ENCODE peak calls at places on chromosomes 13 and 19, in eight cellular contexts. T is cardiac muscle cell, Z is GM12878, U is brain microvascular endothelial cell, G is fibroblast of lung, N is lower lobe of right lung, D is pancreas, I is upper lobe of right lung. F is an unnamed sample.

GRCh38 chr19:45187421-45188100 is 9.0 kb downstream of the BLOC1S3 start:
- DNase-seq in T (peak; percentile 71), Z (no peak), U (no peak), G (no peak), N (no peak), D (no peak), I (no peak), F (peak; percentile 31)

GRCh38 chr13:33763021-33763420 is 54.9 kb upstream of the RFC3 start:
- DNase-seq in T (no peak), Z (no peak), U (no peak), G (peak; percentile 69), N (no peak), D (no peak), I (no peak), F (no peak)

GRCh38 chr13:80151016-80151415 is 189.9 kb downstream of the SPRY2 start:
- DNase-seq in T (no peak), Z (no peak), U (no peak), G (peak; percentile 49), N (no peak), D (no peak), I (no peak), F (no peak)

GRCh38 chr13:106753241-106753640 is 185.3 kb upstream of the ARGLU1 start:
- DNase-seq in T (peak; percentile 28), Z (no peak), U (no peak), G (no peak), N (peak; percentile 53), D (no peak), I (no peak), F (peak; percentile 53)

GRCh38 chr19:18428837-18429674 is 8.9 kb downstream of the ISYNA1 start:
- DNase-seq in T (peak; percentile 89), Z (no peak), U (peak; percentile 83), G (peak; percentile 79), N (peak; percentile 86), D (peak; percentile 71), I (peak; percentile 84), F (no peak)

GRCh38 chr19:3458595-3459284 is 21.6 kb downstream of the SMIM24 start:
- DNase-seq in T (peak; percentile 54), Z (no peak), U (no peak), G (peak; percentile 71), N (no peak), D (peak; percentile 51), I (peak; percentile 56), F (no peak)

GRCh38 chr13:97372929-97373328 is 61.0 kb upstream of the RAP2A start:
- DNase-seq in T (no peak), Z (no peak), U (no peak), G (no peak), N (no peak), D (no peak), I (no peak), F (no peak)

GRCh38 chr13:100517135-100517534 is 71.5 kb downstream of the GGACT start:
- DNase-seq in T (no peak), Z (no peak), U (no peak), G (no peak), N (no peak), D (peak; percentile 43), I (no peak), F (peak; percentile 89)

GRCh38 chr13:78658630-78659449 is at the start of gene OBI1:
- DNase-seq in T (peak; percentile 89), Z (peak; percentile 40), U (peak; percentile 92), G (peak; percentile 92), N (peak; percentile 95), D (peak; percentile 84), I (peak; percentile 95), F (peak; percentile 88)

GRCh38 chr19:46480409-46480808 is 9.0 kb upstream of the PNMA8A start:
- DNase-seq in T (peak; percentile 68), Z (no peak), U (peak; percentile 59), G (peak; percentile 80), N (no peak), D (no peak), I (no peak), F (no peak)

GRCh38 chr13:76647550-76647949 is 238.7 kb downstream of the KCTD12 start:
- DNase-seq in T (no peak), Z (no peak), U (no peak), G (peak; percentile 42), N (no peak), D (no peak), I (no peak), F (no peak)

GRCh38 chr19:17325881-17326594 is 8.6 kb downstream of the ANO8 start:
- DNase-seq in T (no peak), Z (no peak), U (no peak), G (peak; percentile 36), N (no peak), D (no peak), I (no peak), F (no peak)

GRCh38 chr13:40438999-40439797 is 227.2 kb downstream of the FOXO1 start:
- DNase-seq in T (no peak), Z (no peak), U (peak; percentile 28), G (peak; percentile 33), N (no peak), D (no peak), I (no peak), F (peak; percentile 54)

GRCh38 chr19:18021121-18021755 is 13.3 kb downstream of the ARRDC2 start:
- DNase-seq in T (no peak), Z (no peak), U (peak; percentile 91), G (peak; percentile 82), N (peak; percentile 88), D (peak; percentile 82), I (peak; percentile 90), F (peak; percentile 42)

GRCh38 chr13:33218020-33218419 is 67.5 kb downstream of the STARD13 start:
- DNase-seq in T (no peak), Z (no peak), U (peak; percentile 75), G (peak; percentile 91), N (no peak), D (no peak), I (no peak), F (peak; percentile 48)

GRCh38 chr19:7868671-7869452 is 5.3 kb downstream of the PRR36 start:
- DNase-seq in T (peak; percentile 92), Z (peak; percentile 13), U (no peak), G (peak; percentile 34), N (peak; percentile 83), D (peak; percentile 92), I (peak; percentile 90), F (peak; percentile 78)

GRCh38 chr19:15374796-15375440 is 4.7 kb downstream of the AKAP8 start:
- DNase-seq in T (no peak), Z (no peak), U (no peak), G (no peak), N (no peak), D (peak; percentile 46), I (no peak), F (no peak)

DNA sequence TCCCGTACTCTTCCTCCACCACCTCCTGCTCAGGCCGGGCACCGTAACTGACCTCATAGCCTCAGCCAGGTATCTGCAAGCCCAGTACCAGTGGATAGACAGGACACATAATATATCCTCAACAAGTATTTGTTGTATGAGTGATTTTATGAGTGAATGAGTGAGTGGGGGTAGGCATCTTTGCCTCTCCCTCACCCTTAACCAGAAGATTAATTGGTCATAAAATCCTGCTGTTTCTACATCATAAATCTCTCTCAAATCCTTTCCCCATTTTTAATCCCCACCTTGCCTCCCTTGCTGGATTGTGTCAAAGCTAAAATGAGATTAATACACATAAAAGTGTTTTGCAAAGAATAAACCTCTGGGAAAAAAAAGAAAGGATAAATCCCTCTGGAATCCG is 44.4 kb upstream of the HMGB1 start:
- DNase-seq in T (no peak), Z (no peak), U (no peak), G (no peak), N (no peak), D (no peak), I (no peak), F (no peak)
- H3K27ac ChIP-seq in T (no peak overlapping the region), Z (no peak overlapping the region), U (no peak overlapping the region), G (no peak overlapping the region), N (no peak overlapping the region), D (no peak overlapping the region), I (no peak overlapping the region), F (no peak overlapping the region)

GRCh38 chr19:9352505-9352904 is 10.3 kb upstream of the ZNF177 start:
- DNase-seq in T (no peak), Z (no peak), U (no peak), G (no peak), N (no peak), D (no peak), I (no peak), F (no peak)

GRCh38 chr19:9353011-9353410 is 9.8 kb upstream of the ZNF177 start:
- DNase-seq in T (no peak), Z (no peak), U (no peak), G (no peak), N (no peak), D (no peak), I (no peak), F (no peak)

GRCh38 chr19:9348253-9348652 is 14.6 kb upstream of the ZNF177 start:
- DNase-seq in T (no peak), Z (no peak), U (no peak), G (no peak), N (no peak), D (no peak), I (no peak), F (no peak)

GRCh38 chr19:9345005-9345404 is 17.8 kb upstream of the ZNF177 start:
- DNase-seq in T (no peak), Z (no peak), U (no peak), G (no peak), N (no peak), D (no peak), I (no peak), F (no peak)

DNA sequence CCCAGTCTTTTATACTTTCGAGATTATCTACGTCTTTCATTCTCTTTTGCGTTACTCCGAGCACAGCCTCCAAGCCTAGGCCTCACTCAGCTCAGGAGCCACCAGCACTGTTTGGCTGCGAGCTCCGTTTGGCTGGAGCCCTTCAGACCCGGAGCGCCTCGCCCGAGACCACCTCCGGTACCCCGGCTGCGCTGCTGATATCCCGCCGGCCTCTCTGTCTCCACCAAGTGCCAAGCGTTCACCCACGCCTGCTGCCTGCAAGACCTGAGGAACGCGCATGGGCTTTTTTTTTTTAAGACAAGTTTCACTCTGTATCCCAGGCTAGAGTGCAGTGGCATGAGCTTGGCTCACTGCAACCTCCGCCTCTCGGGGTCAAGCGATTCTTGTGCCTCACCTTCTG is 14.1 kb upstream of the ZNF177 start:
- DNase-seq in T (no peak), Z (no peak), U (no peak), G (no peak), N (no peak), D (no peak), I (no peak), F (no peak)
- H3K4me3 ChIP-seq in T (no peak overlapping the region), Z (no peak overlapping the region), U (no peak overlapping the region), G (no peak overlapping the region), N (no peak overlapping the region), D (no peak overlapping the region), I (no peak overlapping the region), F (no peak overlapping the region)

GRCh38 chr13:51786425-51787010 is 17.4 kb downstream of the DHRS12 start:
- DNase-seq in T (no peak), Z (no peak), U (no peak), G (peak; percentile 5), N (no peak), D (no peak), I (no peak), F (no peak)
- H3K27ac ChIP-seq in T (peak overlapping the region; percentile 70), Z (no peak overlapping the region), U (no peak overlapping the region), G (no peak overlapping the region), N (peak overlapping the region; percentile 56), D (peak overlapping the region; percentile 90), I (peak overlapping the region; percentile 37), F (no peak overlapping the region)

DNA sequence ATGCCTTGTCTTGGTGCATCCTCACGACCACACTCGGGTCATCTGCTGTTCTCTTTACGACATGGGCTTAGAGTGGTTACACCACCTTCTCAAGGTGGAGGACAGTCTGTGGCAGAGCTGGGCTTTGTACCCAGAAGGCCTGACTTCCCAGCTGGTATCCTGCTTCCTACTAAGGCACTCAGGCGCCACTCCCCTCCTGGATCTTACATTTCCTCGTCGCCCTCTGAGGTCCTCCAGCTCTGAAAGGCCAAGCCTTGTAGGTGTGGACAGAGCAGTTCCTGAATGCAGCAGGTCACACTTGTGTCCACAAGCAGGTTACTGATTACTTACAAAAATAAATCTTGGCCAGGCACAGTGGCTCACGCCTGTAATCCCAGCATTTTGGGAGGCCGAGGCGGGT is 11.9 kb downstream of the SYCE2 start:
- DNase-seq in T (no peak), Z (no peak), U (no peak), G (no peak), N (no peak), D (no peak), I (no peak), F (no peak)
- H3K4me3 ChIP-seq in T (no peak overlapping the region), Z (no peak overlapping the region), U (no peak overlapping the region), G (no peak overlapping the region), N (no peak overlapping the region), D (no peak overlapping the region), I (no peak overlapping the region), F (no peak overlapping the region)